ENCODE peak calls at places on chromosomes 11 and 22, in nine cellular contexts. Z is effector memory CD4-positive, alpha-beta T cell; V is CD4-positive, CD25-positive, alpha-beta regulatory T cell; P is stomach; G is MM.1S; T is heart left ventricle; Q is fibroblast of lung; Y is uterus; O is GM23338. W is an unnamed sample. For H3K4me1, the result is how much of the 10 kb centered on the place peaks cover.

GRCh38 chr11:74822187-74822586 is 73.5 kb downstream of the RNF169 start:
- DNase-seq in Z (no peak), V (no peak), P (no peak), G (no peak), T (no peak), Q (peak), Y (peak), O (no peak), W (no peak)

GRCh38 chr11:46367244-46367915 is 14.1 kb upstream of the MDK start:
- DNase-seq in Z (peak), V (peak), P (peak), G (no peak), T (peak), Q (peak), Y (peak), O (peak), W (peak)

GRCh38 chr22:49754674-49755590 is 72.7 kb downstream of the BRD1 start:
- DNase-seq in Z (no peak), V (no peak), P (peak), G (no peak), T (peak), Q (no peak), Y (no peak), O (no peak), W (no peak)

GRCh38 chr11:3627291-3627690 is 14.5 kb downstream of the ART5 start:
- DNase-seq in Z (no peak), V (no peak), P (no peak), G (no peak), T (no peak), Q (no peak), Y (no peak), O (no peak), W (no peak)

GRCh38 chr11:134033696-134034491 is 35.0 kb upstream of the JAM3 start:
- DNase-seq in Z (peak), V (peak), P (peak), G (peak), T (peak), Q (peak), Y (peak), O (peak), W (peak)

GRCh38 chr22:25357606-25358420 is 138.4 kb downstream of the CRYBB2 start:
- DNase-seq in Z (no peak), V (no peak), P (no peak), G (no peak), T (peak), Q (no peak), Y (no peak), O (no peak), W (no peak)

GRCh38 chr11:62909107-62909894 is 11.9 kb downstream of the CHRM1 start:
- DNase-seq in Z (no peak), V (no peak), P (peak), G (peak), T (peak), Q (peak), Y (peak), O (peak), W (no peak)

GRCh38 chr22:19576460-19577421 is 52.5 kb upstream of the CLDN5 start:
- DNase-seq in Z (no peak), V (no peak), P (no peak), G (no peak), T (no peak), Q (peak), Y (peak), O (peak), W (peak)

GRCh38 chr11:64853709-64854108 is 9.3 kb upstream of the CDC42BPG start:
- DNase-seq in Z (no peak), V (no peak), P (no peak), G (no peak), T (no peak), Q (no peak), Y (no peak), O (no peak), W (peak)

GRCh38 chr22:31646186-31647019 is 15.6 kb downstream of the PISD start:
- DNase-seq in Z (no peak), V (no peak), P (no peak), G (no peak), T (no peak), Q (peak), Y (peak), O (no peak), W (no peak)

GRCh38 chr11:105046898-105047579 is 1.9 kb upstream of the CARD16 start:
- DNase-seq in Z (no peak), V (peak), P (no peak), G (no peak), T (no peak), Q (peak), Y (peak), O (peak), W (no peak)

GRCh38 chr11:128563308-128563707 is 24.1 kb downstream of the ETS1 start:
- DNase-seq in Z (no peak), V (no peak), P (no peak), G (no peak), T (no peak), Q (no peak), Y (no peak), O (no peak), W (no peak)

GRCh38 chr11:47617417-47617809 is 23.2 kb upstream of the C1QTNF4 start:
- DNase-seq in Z (no peak), V (no peak), P (no peak), G (peak), T (no peak), Q (peak), Y (no peak), O (no peak), W (no peak)

GRCh38 chr11:130583866-130584265 is 135.4 kb downstream of the ADAMTS15 start:
- DNase-seq in Z (no peak), V (no peak), P (no peak), G (no peak), T (no peak), Q (no peak), Y (no peak), O (no peak), W (no peak)

GRCh38 chr22:50260801-50261614 is 475 bp downstream of the MAPK12 start:
- DNase-seq in Z (no peak), V (no peak), P (peak), G (peak), T (no peak), Q (peak), Y (no peak), O (peak), W (no peak)

GRCh38 chr11:104946907-104947306 is 21.5 kb downstream of the CASP4 start:
- DNase-seq in Z (no peak), V (peak), P (no peak), G (peak), T (no peak), Q (peak), Y (no peak), O (peak), W (peak)

GRCh38 chr11:118010738-118011461 is 24.7 kb downstream of the IL10RA start:
- DNase-seq in Z (no peak), V (no peak), P (peak), G (peak), T (peak), Q (no peak), Y (no peak), O (no peak), W (no peak)

GRCh38 chr11:47260366-47260765 is 2.6 kb downstream of the NR1H3 start:
- DNase-seq in Z (no peak), V (no peak), P (no peak), G (no peak), T (no peak), Q (no peak), Y (no peak), O (no peak), W (no peak)

GRCh38 chr11:103618532-103618931 is 417.9 kb upstream of the DDI1 start:
- DNase-seq in Z (no peak), V (no peak), P (no peak), G (no peak), T (no peak), Q (peak), Y (no peak), O (no peak), W (no peak)

GRCh38 chr11:19076744-19077589 is 16.4 kb upstream of the MRGPRX2 start:
- DNase-seq in Z (peak), V (peak), P (peak), G (peak), T (no peak), Q (peak), Y (peak), O (peak), W (peak)

GRCh38 chr11:124174001-124174400 is 9.1 kb upstream of the OR10D3 start:
- DNase-seq in Z (no peak), V (no peak), P (no peak), G (peak), T (no peak), Q (peak), Y (no peak), O (peak), W (no peak)

GRCh38 chr11:74532496-74533246 is 39.1 kb upstream of the LIPT2 start:
- DNase-seq in Z (no peak), V (no peak), P (no peak), G (no peak), T (no peak), Q (no peak), Y (no peak), O (peak), W (no peak)

GRCh38 chr11:7442588-7443215 is 42.6 kb upstream of the OLFML1 start:
- DNase-seq in Z (peak), V (peak), P (peak), G (peak), T (peak), Q (peak), Y (peak), O (peak), W (peak)

GRCh38 chr11:126282361-126282741 is 542 bp upstream of the TIRAP start:
- DNase-seq in Z (no peak), V (peak), P (peak), G (no peak), T (peak), Q (peak), Y (peak), O (peak), W (peak)

GRCh38 chr11:108780119-108780518 is 115.2 kb downstream of the DDX10 start:
- DNase-seq in Z (no peak), V (no peak), P (no peak), G (no peak), T (no peak), Q (no peak), Y (no peak), O (no peak), W (no peak)

GRCh38 chr11:16226245-16226644 is 130.1 kb downstream of the SOX6 start:
- DNase-seq in Z (no peak), V (no peak), P (peak), G (peak), T (no peak), Q (peak), Y (peak), O (no peak), W (no peak)

GRCh38 chr11:112292785-112293407 is 32.2 kb upstream of the PLET1 start:
- DNase-seq in Z (no peak), V (no peak), P (peak), G (no peak), T (no peak), Q (peak), Y (peak), O (no peak), W (no peak)

GRCh38 chr11:131760191-131760951 is 390.0 kb downstream of the NTM start:
- DNase-seq in Z (no peak), V (no peak), P (no peak), G (no peak), T (no peak), Q (peak), Y (no peak), O (peak), W (no peak)

GRCh38 chr11:88359529-88359928 is 22.0 kb upstream of the CTSC start:
- DNase-seq in Z (no peak), V (no peak), P (no peak), G (peak), T (no peak), Q (no peak), Y (no peak), O (no peak), W (no peak)

GRCh38 chr11:129374081-129374992 is 1.3 kb upstream of the BARX2 start:
- DNase-seq in Z (no peak), V (no peak), P (no peak), G (peak), T (no peak), Q (peak), Y (no peak), O (peak), W (no peak)

DNA sequence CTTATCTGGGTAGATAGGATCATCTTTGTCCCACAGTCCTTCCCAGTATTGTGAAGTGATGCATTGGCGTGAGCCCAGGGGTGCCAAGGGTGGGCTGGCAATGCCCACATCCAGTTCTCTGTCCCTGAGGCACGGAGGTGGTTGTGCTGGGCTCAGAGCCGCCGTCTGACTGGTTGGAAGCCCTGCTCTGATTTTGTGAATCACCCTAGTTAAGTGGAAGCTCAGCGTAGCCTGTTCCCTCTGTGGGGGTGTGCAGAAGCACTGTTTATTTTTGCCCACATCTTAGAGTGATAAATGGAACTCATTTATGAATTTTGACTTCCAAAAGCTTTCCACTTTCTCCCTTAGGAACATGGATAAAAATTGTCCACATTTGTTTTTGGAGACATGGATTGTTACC is 13.6 kb downstream of the BCR start:
- DNase-seq in Z (no peak), V (no peak), P (no peak), G (no peak), T (no peak), Q (no peak), Y (no peak), O (no peak), W (no peak)
- H3K27ac ChIP-seq in Z (no peak), V (no peak), P (no peak), G (no peak), T (no peak), Q (no peak), Y (no peak), O (no peak), W (no peak)

DNA sequence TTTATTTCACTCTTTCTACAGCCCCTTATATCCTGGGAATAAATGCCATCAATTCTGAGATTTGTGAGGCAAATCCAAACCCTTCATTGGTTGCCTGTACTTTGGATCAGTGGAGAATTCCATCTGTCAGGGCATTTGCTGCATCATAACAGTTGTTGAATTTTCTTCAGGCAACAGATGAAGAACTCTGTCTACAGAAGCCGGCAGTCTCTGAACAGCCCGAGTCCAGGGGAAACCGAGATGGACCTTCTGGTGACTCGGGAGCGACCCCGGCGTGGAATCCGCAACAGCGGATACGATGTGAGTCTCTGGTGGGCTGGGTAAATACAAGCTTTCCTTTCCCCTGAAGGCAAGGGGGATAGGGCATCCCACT is 82.3 kb downstream of the C11orf91 start:
- DNase-seq in Z (no peak), V (no peak), P (no peak), G (no peak), T (no peak), Q (no peak), Y (no peak), O (no peak), W (no peak)
- H3K4me3 ChIP-seq in Z (no peak), V (no peak), P (no peak), G (no peak), T (no peak), Q (no peak), Y (no peak), O (no peak), W (no peak)

DNA sequence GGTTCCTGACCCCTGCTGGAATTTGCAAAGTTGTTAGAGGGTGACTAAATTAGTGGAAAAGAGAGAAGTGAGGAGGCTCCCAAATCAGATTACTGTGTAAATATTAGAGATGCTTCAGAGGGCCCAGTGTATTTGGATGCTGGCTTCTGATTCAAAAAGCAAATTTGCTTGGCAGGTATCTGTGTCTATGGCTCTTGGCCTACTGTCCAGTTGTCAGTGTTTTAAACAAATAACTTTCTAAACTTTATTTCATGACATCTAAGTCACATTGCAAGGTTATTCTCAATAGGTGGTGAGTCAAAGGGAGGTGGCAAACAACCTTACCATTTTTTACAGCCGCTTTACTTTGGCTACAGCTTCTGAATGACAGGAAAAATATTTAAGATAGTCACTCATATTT is 720.1 kb downstream of the KCNA4 start:
- DNase-seq in Z (no peak), V (no peak), P (no peak), G (no peak), T (no peak), Q (no peak), Y (no peak), O (no peak), W (no peak)
- H3K4me1 ChIP-seq in Z (under half), V (under half), P (under half), G (under half), T (under half), Q (under half), Y (under half), O (under half), W (under half)

DNA sequence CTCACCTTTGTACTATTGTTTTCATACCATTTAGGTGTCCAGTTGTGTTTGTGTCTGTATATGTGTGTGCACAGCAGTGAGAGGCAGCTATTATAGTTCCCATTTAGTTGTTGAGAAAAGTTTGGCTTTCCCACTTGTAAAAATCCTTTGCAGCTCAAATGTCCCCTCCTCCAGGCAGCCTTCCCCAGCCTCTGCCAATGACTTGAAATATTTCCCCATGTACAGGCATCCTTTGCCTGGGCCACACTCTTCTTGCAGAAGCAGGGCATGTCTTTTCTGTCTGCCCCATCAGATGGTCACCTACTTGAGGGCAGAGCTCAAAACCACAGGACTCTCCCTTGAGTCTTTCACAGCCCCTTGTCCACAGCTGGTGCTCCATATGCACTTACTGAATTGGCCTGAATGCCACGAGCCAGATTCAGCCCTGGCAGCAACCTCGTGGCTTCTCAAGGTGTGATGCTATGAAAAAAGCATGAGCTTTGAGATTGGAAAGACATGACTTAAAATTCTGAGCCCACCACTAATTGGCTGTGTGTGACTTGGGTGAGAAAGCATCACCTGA is 39.3 kb downstream of the MYEOV start:
- DNase-seq in Z (no peak), V (no peak), P (peak), G (no peak), T (no peak), Q (no peak), Y (no peak), O (no peak), W (peak)
- H3K27ac ChIP-seq in Z (no peak), V (no peak), P (no peak), G (no peak), T (no peak), Q (no peak), Y (no peak), O (no peak), W (no peak)

DNA sequence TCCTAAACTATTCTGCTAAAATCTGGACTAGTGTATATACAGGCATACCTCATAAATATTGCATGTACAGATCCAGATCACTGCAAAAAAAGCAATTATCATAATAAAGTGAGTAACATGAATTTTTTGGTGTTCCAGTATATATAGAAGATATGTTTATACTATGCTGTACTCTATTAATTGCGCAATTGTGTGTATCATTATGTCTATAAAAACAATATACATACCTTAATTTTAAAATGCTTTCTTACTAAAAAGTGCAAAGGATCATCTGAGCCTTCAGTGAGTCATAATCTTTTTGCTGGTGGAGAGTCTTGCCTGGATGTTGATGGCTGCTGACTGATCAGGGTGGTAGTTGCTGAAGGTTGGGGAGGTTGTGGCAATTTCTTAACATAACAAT is 35.4 kb upstream of the CEP295 start:
- DNase-seq in Z (no peak), V (no peak), P (no peak), G (no peak), T (no peak), Q (no peak), Y (no peak), O (no peak), W (no peak)
- H3K4me3 ChIP-seq in Z (no peak), V (no peak), P (no peak), G (no peak), T (no peak), Q (no peak), Y (no peak), O (no peak), W (no peak)

W was measured in CD8-positive, alpha-beta T cell.